ENCODE peak calls at places on chromosomes 7 and 10, in seven cellular contexts. S, I, W, F, K, U and B are unnamed samples.

GRCh38 chr7:68155676-68156075 is 1159.0 kb downstream of the TYW1 start:
- DNase-seq in F (no peak), K (no peak), U (no peak), S (no peak), W (no peak), I (no peak), B (no peak)

GRCh38 chr7:92698237-92698841 is 108.1 kb upstream of the FAM133B start:
- DNase-seq in K (no peak), U (peak; percentile 77), S (peak; percentile 96), I (peak; percentile 32), W (peak; percentile 66), F (peak; percentile 55), B (no peak)

GRCh38 chr7:139702811-139703467 is 74.9 kb downstream of the HIPK2 start:
- DNase-seq in W (no peak), I (no peak), K (no peak), U (no peak), S (no peak), F (no peak), B (no peak)

GRCh38 chr10:14017380-14017943 is 313.3 kb downstream of the FRMD4A start:
- DNase-seq in I (no peak), K (no peak), W (no peak), F (no peak), U (peak; percentile 46), S (no peak), B (no peak)

GRCh38 chr10:3803884-3804741 is 19.1 kb upstream of the KLF6 start:
- DNase-seq in F (no peak), U (no peak), W (peak; percentile 41), K (peak; percentile 49), I (no peak), S (no peak), B (peak; percentile 59)

GRCh38 chr10:120172371-120172770 is 279.8 kb downstream of the SEC23IP start:
- DNase-seq in I (no peak), W (no peak), K (no peak), S (peak; percentile 31), U (no peak), F (no peak), B (no peak)

GRCh38 chr10:73810735-73811465 is 498 bp downstream of the NDST2 start:
- DNase-seq in W (no peak), K (peak; percentile 59), F (no peak), U (peak; percentile 22), I (peak; percentile 37), S (peak; percentile 16), B (peak; percentile 46)

GRCh38 chr7:27088002-27088931 is 7.5 kb downstream of the HOXA1 start:
- DNase-seq in I (no peak), U (no peak), K (no peak), F (no peak), S (no peak), W (no peak), B (no peak)

GRCh38 chr10:128721851-128722250 is 595.6 kb upstream of the MKI67 start:
- DNase-seq in S (no peak), F (no peak), W (no peak), K (no peak), U (no peak), I (no peak), B (no peak)

GRCh38 chr7:131845573-131846337 is 289.3 kb upstream of the PODXL start:
- DNase-seq in U (no peak), I (no peak), S (no peak), W (no peak), F (no peak), K (no peak), B (no peak)

GRCh38 chr10:88783734-88784133 is 18.8 kb upstream of the LIPM start:
- DNase-seq in F (no peak), S (no peak), U (peak; percentile 45), I (no peak), K (no peak), W (no peak), B (no peak)

GRCh38 chr10:25934673-25935139 is 677 bp downstream of the MYO3A start:
- DNase-seq in F (no peak), U (no peak), I (no peak), S (no peak), K (no peak), W (no peak), B (no peak)

GRCh38 chr10:7525314-7526016 is 114.6 kb upstream of the SFMBT2 start:
- DNase-seq in K (peak; percentile 43), I (peak; percentile 40), S (peak; percentile 88), F (peak; percentile 79), W (peak; percentile 88), U (peak; percentile 66), B (peak; percentile 56)

GRCh38 chr7:149147730-149148653 is 739 bp downstream of the ZNF398 start:
- DNase-seq in U (peak; percentile 69), S (peak; percentile 37), I (peak; percentile 75), K (peak; percentile 71), F (peak; percentile 49), W (peak; percentile 5), B (peak; percentile 64)

GRCh38 chr7:133310232-133310852 is 57.5 kb downstream of the EXOC4 start:
- DNase-seq in I (no peak), K (no peak), W (no peak), S (peak; percentile 56), F (no peak), U (peak; percentile 30), B (no peak)

GRCh38 chr7:45601094-45601493 is 26.9 kb downstream of the ADCY1 start:
- DNase-seq in K (no peak), F (peak; percentile 52), U (no peak), S (no peak), I (no peak), W (no peak), B (no peak)

GRCh38 chr7:148723846-148724245 is 25.1 kb downstream of the CUL1 start:
- DNase-seq in I (no peak), U (peak; percentile 28), W (no peak), S (no peak), K (no peak), F (no peak), B (no peak)

GRCh38 chr10:32413513-32413912 is 32.4 kb upstream of the CCDC7 start:
- DNase-seq in F (no peak), S (peak; percentile 96), W (no peak), K (no peak), I (no peak), U (peak; percentile 77), B (no peak)

GRCh38 chr7:11130012-11130411 is 156.3 kb downstream of the PHF14 start:
- DNase-seq in I (no peak), W (no peak), F (no peak), S (no peak), U (peak; percentile 76), K (no peak), B (no peak)

GRCh38 chr10:2978111-2978510 is 89.2 kb upstream of the PFKP start:
- DNase-seq in F (peak; percentile 75), W (peak; percentile 83), S (peak; percentile 76), I (no peak), K (no peak), U (peak; percentile 66), B (no peak)

GRCh38 chr10:128979405-128979804 is 487.6 kb upstream of the MGMT start:
- DNase-seq in W (no peak), I (no peak), U (no peak), F (no peak), K (no peak), S (no peak), B (no peak)

GRCh38 chr10:118342638-118343020 is 505 bp upstream of the FAM204A start:
- DNase-seq in W (no peak), F (no peak), S (no peak), K (no peak), I (no peak), U (no peak), B (peak; percentile 4)

GRCh38 chr10:23114228-23114850 is 19.0 kb downstream of the MSRB2 start:
- DNase-seq in F (no peak), I (no peak), K (no peak), U (no peak), W (no peak), S (no peak), B (no peak)

GRCh38 chr7:311796-312195 is 21.8 kb downstream of the FOXL3 start:
- DNase-seq in F (no peak), K (no peak), U (no peak), S (no peak), W (no peak), I (no peak), B (no peak)

GRCh38 chr10:3784510-3785250 is at the start of gene KLF6:
- DNase-seq in W (no peak), S (no peak), K (no peak), U (peak; percentile 43), I (no peak), F (peak; percentile 36), B (no peak)

GRCh38 chr7:130941322-130942210 is 207.6 kb upstream of the KLF14 start:
- DNase-seq in W (peak; percentile 15), S (peak; percentile 89), K (peak; percentile 35), F (no peak), I (no peak), U (peak; percentile 84), B (no peak)

GRCh38 chr10:22319559-22320558 is 1.0 kb upstream of the BMI1 start:
- DNase-seq in S (no peak), F (no peak), K (no peak), W (no peak), I (no peak), U (peak; percentile 19), B (no peak)

GRCh38 chr10:131514454-131514853 is 202.9 kb upstream of the TCERG1L start:
- DNase-seq in I (no peak), S (no peak), K (no peak), F (no peak), U (no peak), W (no peak), B (no peak)

GRCh38 chr7:40990841-40991240 is 712.0 kb downstream of the INHBA start:
- DNase-seq in I (no peak), K (no peak), W (no peak), U (no peak), F (no peak), S (no peak), B (no peak)

GRCh38 chr10:44804661-44805060 is 106.5 kb upstream of the TMEM72 start:
- DNase-seq in K (no peak), U (peak; percentile 21), S (no peak), F (no peak), I (no peak), W (no peak), B (no peak)

GRCh38 chr7:92635538-92635937 is 45.3 kb upstream of the FAM133B start:
- DNase-seq in K (no peak), I (no peak), S (no peak), U (no peak), W (no peak), F (no peak), B (no peak)

GRCh38 chr7:100478966-100479660 is at the start of gene TSC22D4:
- DNase-seq in I (peak; percentile 95), S (peak; percentile 80), W (peak; percentile 96), K (peak; percentile 88), F (peak; percentile 94), U (peak; percentile 97), B (peak; percentile 86)

GRCh38 chr10:48978318-48978717 is 38.7 kb upstream of the LRRC18 start:
- DNase-seq in K (no peak), S (no peak), I (no peak), U (no peak), F (no peak), W (no peak), B (no peak)

GRCh38 chr7:73520673-73521635 is 1.1 kb downstream of the BAZ1B start:
- DNase-seq in I (no peak), W (no peak), U (peak; percentile 54), F (peak; percentile 9), K (no peak), S (peak; percentile 28), B (no peak)

GRCh38 chr7:101255841-101256240 is 11.0 kb upstream of the FIS1 start:
- DNase-seq in U (peak; percentile 63), I (no peak), F (no peak), K (no peak), S (no peak), W (no peak), B (no peak)

GRCh38 chr7:27106181-27106905 is 3.9 kb upstream of the HOXA2 start:
- DNase-seq in W (no peak), I (no peak), F (no peak), K (no peak), U (no peak), S (no peak), B (no peak)

GRCh38 chr10:2744547-2745212 is 322.7 kb upstream of the PFKP start:
- DNase-seq in K (no peak), F (no peak), S (no peak), U (no peak), W (no peak), I (no peak), B (no peak)

GRCh38 chr10:58743466-58744115 is 230.9 kb downstream of the BICC1 start:
- DNase-seq in W (no peak), I (no peak), U (peak; percentile 21), K (no peak), S (no peak), F (no peak), B (no peak)